ENCODE peak calls at places on chromosome 19, in ten cellular contexts. A is stimulated activated CD8-positive, alpha-beta memory T cell treated with anti-CD3 and anti-CD28 coated beads, Interleukin-7, amount 100 ng/mL, for 48 hours; D is AG04449; Z is SW 1271; W is substantia nigra; E is stimulated activated CD4-positive, alpha-beta T cell treated with anti-CD3 and anti-CD28 coated beads, TNF-alpha, amount 100 ng/mL, for 48 hours; G is CD8-positive, alpha-beta T cell; Q is amniotic stem cell; V is stimulated activated naive CD8-positive, alpha-beta T cell treated with anti-CD3 and anti-CD28 coated beads, Interleukin-15, Interleukin-2, amounts not matched to agents 100 U/mL and 50 U/mL, for 24 hours; C is ELF-1. H is an unnamed sample.

GRCh38 chr19:2540646-2541454 is 64.9 kb downstream of the GADD45B start:
- DNase-seq in A (no peak), W (no peak), Z (peak), V (no peak), E (no peak), C (peak), D (peak), G (no peak), Q (peak), H (peak)

GRCh38 chr19:2259331-2259730 is 3.1 kb upstream of the JSRP1 start:
- DNase-seq in E (no peak), V (no peak), Q (no peak), W (no peak), C (no peak), D (no peak), A (no peak), Z (no peak), G (no peak), H (no peak)

GRCh38 chr19:45508931-45509691 is 1.8 kb downstream of the VASP start:
- DNase-seq in D (no peak), E (no peak), Q (peak), C (peak), V (peak), W (no peak), Z (no peak), G (no peak), A (no peak), H (peak)

GRCh38 chr19:2235396-2236284 is 489 bp downstream of the PLEKHJ1 start:
- DNase-seq in Z (no peak), A (no peak), V (peak), G (no peak), D (no peak), C (peak), W (no peak), E (no peak), Q (no peak), H (peak)

GRCh38 chr19:57362997-57363705 is at the start of the genes TRAPPC2B and ZNF547:
- DNase-seq in Z (peak), Q (peak), E (peak), G (peak), V (peak), A (peak), W (peak), C (peak), D (peak), H (peak)

GRCh38 chr19:8483165-8483564 is 19.3 kb downstream of the PRAM1 start:
- DNase-seq in A (no peak), Z (no peak), E (no peak), D (no peak), Q (no peak), G (no peak), V (no peak), W (no peak), C (no peak), H (no peak)

GRCh38 chr19:48044561-48044960 is 682 bp upstream of the CABP5 start:
- DNase-seq in E (no peak), Q (no peak), C (no peak), W (no peak), D (no peak), Z (no peak), G (no peak), A (no peak), V (no peak), H (no peak)

GRCh38 chr19:1813197-1813836 is 1.2 kb upstream of the ATP8B3 start:
- DNase-seq in V (no peak), G (no peak), W (no peak), E (no peak), D (no peak), C (no peak), A (no peak), Z (no peak), Q (no peak), H (no peak)

GRCh38 chr19:48760514-48761221 is 5.3 kb downstream of the FGF21 start:
- DNase-seq in Z (no peak), G (no peak), V (peak), D (no peak), C (no peak), A (peak), E (no peak), W (no peak), Q (no peak), H (no peak)

GRCh38 chr19:40381321-40381720 is 8.7 kb downstream of the HIPK4 start:
- DNase-seq in Z (no peak), Q (no peak), A (no peak), E (no peak), W (no peak), C (peak), V (no peak), D (no peak), G (no peak), H (no peak)

GRCh38 chr19:39386557-39386956 is 4.3 kb downstream of the PAF1 start:
- DNase-seq in D (no peak), G (no peak), C (no peak), W (no peak), Q (no peak), Z (no peak), E (no peak), V (no peak), A (no peak), H (no peak)

GRCh38 chr19:54154603-54155345 is 4.7 kb downstream of the LENG1 start:
- DNase-seq in G (peak), Z (no peak), D (no peak), C (no peak), A (no peak), E (no peak), V (no peak), W (no peak), Q (no peak), H (no peak)

GRCh38 chr19:1567848-1568227 is 287 bp downstream of the MEX3D start:
- DNase-seq in C (no peak), G (no peak), W (no peak), E (no peak), D (no peak), Q (no peak), A (no peak), Z (no peak), V (no peak), H (no peak)

GRCh38 chr19:48424694-48425219 is 21.0 kb upstream of the GRWD1 start:
- DNase-seq in V (no peak), W (no peak), Q (no peak), A (no peak), G (no peak), E (no peak), Z (no peak), D (no peak), C (peak), H (no peak)

GRCh38 chr19:19113040-19113541 is 25.2 kb downstream of the TMEM161A start:
- DNase-seq in A (no peak), V (no peak), E (no peak), G (no peak), W (no peak), C (peak), Z (no peak), D (peak), Q (no peak), H (no peak)

GRCh38 chr19:57803594-57804325 is 11.0 kb downstream of the ZNF552 start:
- DNase-seq in A (no peak), V (peak), E (no peak), Q (peak), Z (no peak), G (no peak), W (no peak), C (peak), D (peak), H (no peak)

GRCh38 chr19:51002542-51003311 is 1.3 kb upstream of the KLK8 start:
- DNase-seq in D (no peak), Z (no peak), A (peak), C (peak), E (no peak), W (no peak), V (peak), G (no peak), Q (no peak), H (no peak)

GRCh38 chr19:14536926-14537692 is 7.7 kb downstream of the TECR start:
- DNase-seq in E (no peak), Z (peak), V (peak), Q (no peak), W (no peak), D (no peak), G (no peak), C (peak), A (no peak), H (peak)

GRCh38 chr19:9309139-9309973 is at the start of gene ZNF699:
- DNase-seq in G (peak), D (peak), Z (peak), A (peak), W (peak), Q (peak), C (peak), E (peak), V (peak), H (peak)

GRCh38 chr19:32404213-32404938 is 1.2 kb upstream of the DPY19L3 start:
- DNase-seq in V (no peak), D (no peak), C (peak), Q (no peak), W (no peak), A (no peak), E (no peak), G (no peak), Z (no peak), H (no peak)

GRCh38 chr19:55644842-55645511 is 1.5 kb downstream of the ZNF581 start:
- DNase-seq in Q (no peak), Z (no peak), W (no peak), A (no peak), E (no peak), V (no peak), C (no peak), D (no peak), G (no peak), H (no peak)

GRCh38 chr19:40253611-40254092 is 27.2 kb upstream of the CCNP start:
- DNase-seq in G (no peak), W (no peak), Z (no peak), A (no peak), E (no peak), C (no peak), D (no peak), Q (no peak), V (no peak), H (no peak)

GRCh38 chr19:36638862-36639510 is 27.7 kb downstream of the ZNF461 start:
- DNase-seq in V (no peak), W (no peak), Z (no peak), A (no peak), D (no peak), G (no peak), C (no peak), E (no peak), Q (no peak), H (no peak)

GRCh38 chr19:10544242-10544752 is 593 bp downstream of the ATG4D start:
- DNase-seq in Z (no peak), C (no peak), D (no peak), E (no peak), V (peak), G (peak), W (no peak), Q (no peak), A (no peak), H (peak)

GRCh38 chr19:55277494-55277893 is 2.4 kb downstream of the HSPBP1 start:
- DNase-seq in C (no peak), D (no peak), W (no peak), Z (no peak), Q (no peak), V (no peak), A (no peak), E (no peak), G (no peak), H (no peak)

H was measured in lung.